ENCODE peak calls at places on chromosome 17, in seven cellular contexts. One of them, this sample, is unnamed.

GRCh38 chr17:79533116-79533515 is 77.7 kb downstream of the RBFOX3 start:
- DNase-seq in WTC11: no peak
- DNase-seq in LNCaP clone FGC: no peak
- DNase-seq in neural crest cell: no peak
- DNase-seq in activated CD8-positive, alpha-beta T cell treated with anti-CD3 and anti-CD28 coated beads for 36 hours: no peak
- DNase-seq in GM12864: no peak
- DNase-seq in RWPE1: no peak
- DNase-seq in this sample: no peak

GRCh38 chr17:708132-708531 is 6.5 kb downstream of the VPS53 start:
- DNase-seq in RWPE1: no peak
- DNase-seq in LNCaP clone FGC: no peak
- DNase-seq in activated CD8-positive, alpha-beta T cell treated with anti-CD3 and anti-CD28 coated beads for 36 hours: no peak
- DNase-seq in WTC11: no peak
- DNase-seq in GM12864: no peak
- DNase-seq in neural crest cell: no peak
- DNase-seq in this sample: no peak

GRCh38 chr17:6823011-6823442 is 8.5 kb downstream of the TEKT1 start:
- DNase-seq in WTC11: no peak
- DNase-seq in RWPE1: peak
- DNase-seq in LNCaP clone FGC: no peak
- DNase-seq in GM12864: no peak
- DNase-seq in neural crest cell: no peak
- DNase-seq in activated CD8-positive, alpha-beta T cell treated with anti-CD3 and anti-CD28 coated beads for 36 hours: no peak
- DNase-seq in this sample: no peak

GRCh38 chr17:32271844-32272243 is 6.2 kb downstream of the RHBDL3 start:
- DNase-seq in WTC11: no peak
- DNase-seq in activated CD8-positive, alpha-beta T cell treated with anti-CD3 and anti-CD28 coated beads for 36 hours: no peak
- DNase-seq in GM12864: no peak
- DNase-seq in neural crest cell: no peak
- DNase-seq in RWPE1: no peak
- DNase-seq in LNCaP clone FGC: no peak
- DNase-seq in this sample: no peak

GRCh38 chr17:4893721-4894560 is 5.4 kb upstream of the C17orf107 start:
- DNase-seq in GM12864: no peak
- DNase-seq in activated CD8-positive, alpha-beta T cell treated with anti-CD3 and anti-CD28 coated beads for 36 hours: no peak
- DNase-seq in neural crest cell: no peak
- DNase-seq in LNCaP clone FGC: no peak
- DNase-seq in RWPE1: no peak
- DNase-seq in WTC11: no peak
- DNase-seq in this sample: no peak

GRCh38 chr17:9467518-9467917 is 108.1 kb downstream of the STX8 start:
- DNase-seq in activated CD8-positive, alpha-beta T cell treated with anti-CD3 and anti-CD28 coated beads for 36 hours: no peak
- DNase-seq in RWPE1: no peak
- DNase-seq in LNCaP clone FGC: no peak
- DNase-seq in GM12864: no peak
- DNase-seq in WTC11: peak
- DNase-seq in neural crest cell: no peak
- DNase-seq in this sample: no peak

GRCh38 chr17:38604479-38605229 is 1.1 kb downstream of the SRCIN1 start:
- DNase-seq in neural crest cell: peak
- DNase-seq in GM12864: no peak
- DNase-seq in RWPE1: no peak
- DNase-seq in WTC11: peak
- DNase-seq in LNCaP clone FGC: no peak
- DNase-seq in activated CD8-positive, alpha-beta T cell treated with anti-CD3 and anti-CD28 coated beads for 36 hours: peak
- DNase-seq in this sample: no peak

GRCh38 chr17:15966879-15967248 is 21.9 kb downstream of the ADORA2B start:
- DNase-seq in RWPE1: no peak
- DNase-seq in LNCaP clone FGC: no peak
- DNase-seq in neural crest cell: peak
- DNase-seq in WTC11: peak
- DNase-seq in GM12864: no peak
- DNase-seq in activated CD8-positive, alpha-beta T cell treated with anti-CD3 and anti-CD28 coated beads for 36 hours: no peak
- DNase-seq in this sample: no peak

GRCh38 chr17:82118815-82119380 is 20.9 kb upstream of the FASN start:
- DNase-seq in GM12864: no peak
- DNase-seq in WTC11: no peak
- DNase-seq in RWPE1: no peak
- DNase-seq in neural crest cell: no peak
- DNase-seq in LNCaP clone FGC: no peak
- DNase-seq in activated CD8-positive, alpha-beta T cell treated with anti-CD3 and anti-CD28 coated beads for 36 hours: no peak
- DNase-seq in this sample: no peak

GRCh38 chr17:57554826-57555635 is 190.1 kb downstream of the CCDC182 start:
- DNase-seq in LNCaP clone FGC: no peak
- DNase-seq in WTC11: no peak
- DNase-seq in GM12864: no peak
- DNase-seq in activated CD8-positive, alpha-beta T cell treated with anti-CD3 and anti-CD28 coated beads for 36 hours: no peak
- DNase-seq in neural crest cell: no peak
- DNase-seq in RWPE1: no peak
- DNase-seq in this sample: no peak

GRCh38 chr17:42362245-42362961 is 25.8 kb downstream of the STAT3 start:
- DNase-seq in WTC11: no peak
- DNase-seq in GM12864: no peak
- DNase-seq in activated CD8-positive, alpha-beta T cell treated with anti-CD3 and anti-CD28 coated beads for 36 hours: no peak
- DNase-seq in RWPE1: no peak
- DNase-seq in neural crest cell: no peak
- DNase-seq in LNCaP clone FGC: no peak
- DNase-seq in this sample: no peak

GRCh38 chr17:77383613-77384608 is 243.1 kb downstream of the SEC14L1 start:
- DNase-seq in activated CD8-positive, alpha-beta T cell treated with anti-CD3 and anti-CD28 coated beads for 36 hours: no peak
- DNase-seq in GM12864: no peak
- DNase-seq in RWPE1: no peak
- DNase-seq in LNCaP clone FGC: no peak
- DNase-seq in neural crest cell: no peak
- DNase-seq in WTC11: no peak
- DNase-seq in this sample: no peak

GRCh38 chr17:79400989-79401703 is 209.7 kb downstream of the RBFOX3 start:
- DNase-seq in WTC11: peak
- DNase-seq in LNCaP clone FGC: no peak
- DNase-seq in RWPE1: peak
- DNase-seq in activated CD8-positive, alpha-beta T cell treated with anti-CD3 and anti-CD28 coated beads for 36 hours: peak
- DNase-seq in neural crest cell: peak
- DNase-seq in GM12864: no peak
- DNase-seq in this sample: peak

GRCh38 chr17:57809879-57810278 is 40.0 kb downstream of the MRPS23 start:
- DNase-seq in neural crest cell: no peak
- DNase-seq in activated CD8-positive, alpha-beta T cell treated with anti-CD3 and anti-CD28 coated beads for 36 hours: no peak
- DNase-seq in RWPE1: no peak
- DNase-seq in LNCaP clone FGC: no peak
- DNase-seq in GM12864: no peak
- DNase-seq in WTC11: no peak
- DNase-seq in this sample: no peak

GRCh38 chr17:31629696-31630470 is 229.2 kb downstream of the COPRS start:
- DNase-seq in LNCaP clone FGC: no peak
- DNase-seq in GM12864: no peak
- DNase-seq in neural crest cell: no peak
- DNase-seq in activated CD8-positive, alpha-beta T cell treated with anti-CD3 and anti-CD28 coated beads for 36 hours: no peak
- DNase-seq in RWPE1: no peak
- DNase-seq in WTC11: no peak
- DNase-seq in this sample: no peak

GRCh38 chr17:18981642-18982424 is 22.7 kb downstream of the FAM83G start:
- DNase-seq in RWPE1: no peak
- DNase-seq in GM12864: no peak
- DNase-seq in WTC11: no peak
- DNase-seq in LNCaP clone FGC: no peak
- DNase-seq in neural crest cell: no peak
- DNase-seq in activated CD8-positive, alpha-beta T cell treated with anti-CD3 and anti-CD28 coated beads for 36 hours: no peak
- DNase-seq in this sample: no peak

GRCh38 chr17:32801641-32802040 is 75.3 kb downstream of the MYO1D start:
- DNase-seq in GM12864: no peak
- DNase-seq in activated CD8-positive, alpha-beta T cell treated with anti-CD3 and anti-CD28 coated beads for 36 hours: no peak
- DNase-seq in LNCaP clone FGC: no peak
- DNase-seq in WTC11: no peak
- DNase-seq in RWPE1: no peak
- DNase-seq in neural crest cell: no peak
- DNase-seq in this sample: no peak

GRCh38 chr17:76492250-76492988 is 8.8 kb downstream of the RHBDF2 start:
- DNase-seq in neural crest cell: no peak
- DNase-seq in GM12864: peak
- DNase-seq in WTC11: no peak
- DNase-seq in RWPE1: no peak
- DNase-seq in activated CD8-positive, alpha-beta T cell treated with anti-CD3 and anti-CD28 coated beads for 36 hours: peak
- DNase-seq in LNCaP clone FGC: no peak
- DNase-seq in this sample: no peak

GRCh38 chr17:2253362-2253761 is 50.2 kb downstream of the SMG6 start:
- DNase-seq in activated CD8-positive, alpha-beta T cell treated with anti-CD3 and anti-CD28 coated beads for 36 hours: peak
- DNase-seq in GM12864: no peak
- DNase-seq in RWPE1: no peak
- DNase-seq in WTC11: no peak
- DNase-seq in neural crest cell: no peak
- DNase-seq in LNCaP clone FGC: no peak
- DNase-seq in this sample: no peak

GRCh38 chr17:81429353-81429774 is 34.1 kb downstream of the BAHCC1 start:
- DNase-seq in WTC11: no peak
- DNase-seq in GM12864: no peak
- DNase-seq in neural crest cell: no peak
- DNase-seq in RWPE1: peak
- DNase-seq in activated CD8-positive, alpha-beta T cell treated with anti-CD3 and anti-CD28 coated beads for 36 hours: no peak
- DNase-seq in LNCaP clone FGC: no peak
- DNase-seq in this sample: no peak

GRCh38 chr17:41992576-41992975 is 24.7 kb downstream of the DNAJC7 start:
- DNase-seq in LNCaP clone FGC: no peak
- DNase-seq in neural crest cell: no peak
- DNase-seq in RWPE1: no peak
- DNase-seq in activated CD8-positive, alpha-beta T cell treated with anti-CD3 and anti-CD28 coated beads for 36 hours: no peak
- DNase-seq in GM12864: no peak
- DNase-seq in WTC11: no peak
- DNase-seq in this sample: no peak

GRCh38 chr17:63702223-63702577 is 2.3 kb upstream of the LIMD2 start:
- DNase-seq in WTC11: no peak
- DNase-seq in LNCaP clone FGC: no peak
- DNase-seq in neural crest cell: no peak
- DNase-seq in RWPE1: no peak
- DNase-seq in GM12864: no peak
- DNase-seq in activated CD8-positive, alpha-beta T cell treated with anti-CD3 and anti-CD28 coated beads for 36 hours: peak
- DNase-seq in this sample: no peak

GRCh38 chr17:81601525-81602120 is 35.3 kb downstream of the NPLOC4 start:
- DNase-seq in RWPE1: peak
- DNase-seq in GM12864: peak
- DNase-seq in LNCaP clone FGC: peak
- DNase-seq in activated CD8-positive, alpha-beta T cell treated with anti-CD3 and anti-CD28 coated beads for 36 hours: peak
- DNase-seq in WTC11: peak
- DNase-seq in neural crest cell: peak
- DNase-seq in this sample: no peak

GRCh38 chr17:60163108-60163784 is 13.5 kb downstream of the CA4 start:
- DNase-seq in WTC11: no peak
- DNase-seq in LNCaP clone FGC: no peak
- DNase-seq in RWPE1: no peak
- DNase-seq in neural crest cell: no peak
- DNase-seq in GM12864: no peak
- DNase-seq in activated CD8-positive, alpha-beta T cell treated with anti-CD3 and anti-CD28 coated beads for 36 hours: no peak
- DNase-seq in this sample: no peak
- TF ChIP-seq CTCF in WTC11: no peak
- TF ChIP-seq CTCF in LNCaP clone FGC: no peak
- TF ChIP-seq CTCF in RWPE1: no peak
- TF ChIP-seq CTCF in neural crest cell: no peak
- TF ChIP-seq CTCF in GM12864: no peak
- TF ChIP-seq CTCF in activated CD8-positive, alpha-beta T cell treated with anti-CD3 and anti-CD28 coated beads for 36 hours: no peak
- TF ChIP-seq CTCF in this sample: peak

DNA sequence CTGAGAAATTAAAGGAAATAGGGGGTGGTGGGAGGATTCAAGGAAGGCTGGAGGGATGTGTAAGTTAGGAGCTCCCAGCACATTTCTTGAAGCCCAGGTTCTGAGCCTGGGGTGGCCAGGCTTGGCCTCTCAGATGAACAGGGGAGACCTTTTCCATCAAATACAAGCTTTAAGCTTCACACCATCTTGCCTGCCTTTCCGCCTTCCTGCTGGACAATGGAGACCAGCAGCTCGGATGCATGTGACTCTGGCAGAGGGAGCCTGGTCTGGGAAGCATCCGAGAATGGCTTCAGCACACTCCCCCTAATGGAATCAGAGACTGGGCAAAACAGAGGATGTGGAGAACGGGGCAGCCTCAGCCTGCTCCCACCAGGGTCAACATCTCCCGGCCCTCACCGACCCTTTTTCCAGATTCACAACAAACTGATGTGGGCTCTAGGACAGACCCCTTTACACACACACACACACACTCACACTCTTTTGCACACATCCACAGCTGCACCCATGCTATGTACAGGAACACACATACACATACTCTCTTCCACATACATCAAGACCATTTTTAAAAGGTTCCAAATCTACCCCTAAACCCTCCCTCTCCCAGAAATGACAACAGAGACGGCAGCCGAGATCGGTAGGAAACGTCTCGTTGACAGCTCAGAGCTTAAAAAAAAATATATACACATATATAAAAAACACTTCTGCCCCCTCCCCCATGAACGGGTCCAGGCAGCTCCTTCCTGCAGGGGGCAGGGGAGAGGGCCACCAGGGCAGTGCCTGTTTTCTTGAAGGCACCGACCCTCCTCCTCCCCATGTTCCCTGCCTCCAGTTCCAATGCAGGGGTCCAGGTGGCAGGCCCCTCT is 6.5 kb upstream of the ATXN7L3 start:
- DNase-seq in LNCaP clone FGC: no peak
- DNase-seq in WTC11: no peak
- DNase-seq in activated CD8-positive, alpha-beta T cell treated with anti-CD3 and anti-CD28 coated beads for 36 hours: peak
- DNase-seq in neural crest cell: no peak
- DNase-seq in RWPE1: no peak
- DNase-seq in GM12864: no peak
- DNase-seq in this sample: no peak
- TF ChIP-seq CTCF in LNCaP clone FGC: peak
- TF ChIP-seq CTCF in WTC11: no peak
- TF ChIP-seq CTCF in activated CD8-positive, alpha-beta T cell treated with anti-CD3 and anti-CD28 coated beads for 36 hours: peak
- TF ChIP-seq CTCF in neural crest cell: peak
- TF ChIP-seq CTCF in RWPE1: no peak
- TF ChIP-seq CTCF in GM12864: no peak
- TF ChIP-seq CTCF in this sample: peak

DNA sequence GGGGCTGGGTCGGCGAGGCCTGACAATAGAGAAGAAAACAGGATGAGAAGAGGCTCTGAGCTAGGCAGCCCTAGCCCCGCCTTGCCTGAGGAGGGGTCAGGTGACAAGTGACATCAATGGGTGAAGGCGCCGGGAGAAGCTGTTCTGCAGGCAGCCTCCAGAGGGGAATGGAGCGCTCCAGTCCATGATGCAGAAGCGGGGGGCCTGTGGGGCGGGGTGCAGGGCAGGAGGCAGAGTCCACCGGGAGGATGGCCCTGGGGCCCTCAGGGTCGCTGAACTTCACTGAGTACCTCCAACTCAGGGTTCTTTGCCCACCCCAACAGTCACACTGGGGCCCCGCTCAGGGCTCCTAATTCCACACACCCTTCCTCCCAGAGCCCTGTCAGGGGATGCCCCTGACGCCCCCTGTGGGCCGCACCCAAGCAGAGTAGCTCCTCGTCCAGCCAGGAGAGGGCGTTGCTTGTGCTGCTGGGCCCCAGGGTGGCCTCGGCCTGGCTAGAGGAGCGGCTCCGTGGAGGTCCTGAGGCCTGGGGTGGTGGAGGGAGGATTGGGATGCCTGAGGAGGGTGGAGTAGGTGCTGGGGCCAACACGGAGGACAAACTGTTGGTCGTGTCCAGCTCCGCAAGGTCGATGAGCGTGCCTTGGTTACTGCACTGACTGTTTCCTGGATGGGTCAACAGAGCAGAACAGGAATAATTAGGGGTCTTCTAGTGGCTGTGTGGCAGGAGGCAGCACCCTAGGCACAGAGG is 20.8 kb downstream of the GGA3 start:
- DNase-seq in WTC11: peak
- DNase-seq in GM12864: no peak
- DNase-seq in activated CD8-positive, alpha-beta T cell treated with anti-CD3 and anti-CD28 coated beads for 36 hours: peak
- DNase-seq in RWPE1: no peak
- DNase-seq in neural crest cell: peak
- DNase-seq in LNCaP clone FGC: no peak
- DNase-seq in this sample: no peak
- TF ChIP-seq CTCF in WTC11: peak
- TF ChIP-seq CTCF in GM12864: peak
- TF ChIP-seq CTCF in activated CD8-positive, alpha-beta T cell treated with anti-CD3 and anti-CD28 coated beads for 36 hours: peak
- TF ChIP-seq CTCF in RWPE1: peak
- TF ChIP-seq CTCF in neural crest cell: peak
- TF ChIP-seq CTCF in LNCaP clone FGC: peak
- TF ChIP-seq CTCF in this sample: peak

GRCh38 chr17:60421273-60422161 is 772 bp upstream of the CHCT1 start:
- DNase-seq in LNCaP clone FGC: no peak
- DNase-seq in neural crest cell: peak
- DNase-seq in RWPE1: peak
- DNase-seq in WTC11: peak
- DNase-seq in activated CD8-positive, alpha-beta T cell treated with anti-CD3 and anti-CD28 coated beads for 36 hours: peak
- DNase-seq in GM12864: no peak
- DNase-seq in this sample: no peak
- TF ChIP-seq CTCF in LNCaP clone FGC: peak
- TF ChIP-seq CTCF in neural crest cell: peak
- TF ChIP-seq CTCF in RWPE1: peak
- TF ChIP-seq CTCF in WTC11: peak
- TF ChIP-seq CTCF in activated CD8-positive, alpha-beta T cell treated with anti-CD3 and anti-CD28 coated beads for 36 hours: peak
- TF ChIP-seq CTCF in GM12864: peak
- TF ChIP-seq CTCF in this sample: peak

This sample was measured in type B pancreatic cell.